ENCODE peak calls at places on chromosomes 2 and 18, in nine cellular contexts. One of them, this sample, is unnamed.

GRCh38 chr2:178804791-178805190 is 2.4 kb downstream of the TTN start:
- DNase-seq in sigmoid colon: no peak
- DNase-seq in tibial artery: no peak
- DNase-seq in AG10803: peak; percentile 5
- DNase-seq in neural crest cell: no peak
- DNase-seq in left lung: no peak
- DNase-seq in fibroblast of mammary gland: peak; percentile 26
- DNase-seq in heart left ventricle: no peak
- DNase-seq in uterus: no peak
- DNase-seq in this sample: peak; percentile 8

GRCh38 chr2:236319036-236319435 is 54.8 kb upstream of the ASB18 start:
- DNase-seq in sigmoid colon: no peak
- DNase-seq in tibial artery: no peak
- DNase-seq in AG10803: no peak
- DNase-seq in neural crest cell: no peak
- DNase-seq in left lung: no peak
- DNase-seq in fibroblast of mammary gland: no peak
- DNase-seq in heart left ventricle: no peak
- DNase-seq in uterus: no peak
- DNase-seq in this sample: no peak

GRCh38 chr2:72924353-72925240 is 7.3 kb downstream of the EMX1 start:
- DNase-seq in sigmoid colon: peak; percentile 53
- DNase-seq in tibial artery: no peak
- DNase-seq in AG10803: no peak
- DNase-seq in neural crest cell: no peak
- DNase-seq in left lung: no peak
- DNase-seq in fibroblast of mammary gland: no peak
- DNase-seq in heart left ventricle: no peak
- DNase-seq in uterus: peak; percentile 7
- DNase-seq in this sample: no peak

GRCh38 chr2:70927138-70927537 is 8.6 kb upstream of the ATP6V1B1 start:
- DNase-seq in sigmoid colon: no peak
- DNase-seq in tibial artery: no peak
- DNase-seq in AG10803: no peak
- DNase-seq in neural crest cell: no peak
- DNase-seq in left lung: no peak
- DNase-seq in fibroblast of mammary gland: no peak
- DNase-seq in heart left ventricle: no peak
- DNase-seq in uterus: no peak
- DNase-seq in this sample: no peak

GRCh38 chr2:181189932-181190331 is 209.5 kb downstream of the UBE2E3 start:
- DNase-seq in sigmoid colon: no peak
- DNase-seq in tibial artery: no peak
- DNase-seq in AG10803: no peak
- DNase-seq in neural crest cell: no peak
- DNase-seq in left lung: no peak
- DNase-seq in fibroblast of mammary gland: no peak
- DNase-seq in heart left ventricle: no peak
- DNase-seq in uterus: no peak
- DNase-seq in this sample: no peak

GRCh38 chr2:2750867-2751714 is 420.0 kb upstream of the MYT1L start:
- DNase-seq in sigmoid colon: no peak
- DNase-seq in tibial artery: no peak
- DNase-seq in AG10803: no peak
- DNase-seq in neural crest cell: no peak
- DNase-seq in left lung: no peak
- DNase-seq in fibroblast of mammary gland: no peak
- DNase-seq in heart left ventricle: no peak
- DNase-seq in uterus: no peak
- DNase-seq in this sample: no peak

GRCh38 chr2:230052299-230052698 is 16.4 kb downstream of the SLC16A14 start:
- DNase-seq in sigmoid colon: no peak
- DNase-seq in tibial artery: no peak
- DNase-seq in AG10803: no peak
- DNase-seq in neural crest cell: no peak
- DNase-seq in left lung: no peak
- DNase-seq in fibroblast of mammary gland: no peak
- DNase-seq in heart left ventricle: no peak
- DNase-seq in uterus: no peak
- DNase-seq in this sample: no peak

GRCh38 chr2:64989982-64990614 is 899 bp downstream of the SLC1A4 start:
- DNase-seq in sigmoid colon: no peak
- DNase-seq in tibial artery: peak; percentile 23
- DNase-seq in AG10803: no peak
- DNase-seq in neural crest cell: no peak
- DNase-seq in left lung: no peak
- DNase-seq in fibroblast of mammary gland: no peak
- DNase-seq in heart left ventricle: no peak
- DNase-seq in uterus: peak; percentile 22
- DNase-seq in this sample: no peak

GRCh38 chr18:3481696-3482210 is 31.8 kb downstream of the TGIF1 start:
- DNase-seq in sigmoid colon: no peak
- DNase-seq in tibial artery: no peak
- DNase-seq in AG10803: peak; percentile 16
- DNase-seq in neural crest cell: peak; percentile 29
- DNase-seq in left lung: no peak
- DNase-seq in fibroblast of mammary gland: peak; percentile 39
- DNase-seq in heart left ventricle: no peak
- DNase-seq in uterus: no peak
- DNase-seq in this sample: no peak

GRCh38 chr18:41642756-41643155 is 312.3 kb upstream of the PIK3C3 start:
- DNase-seq in sigmoid colon: no peak
- DNase-seq in tibial artery: no peak
- DNase-seq in AG10803: peak; percentile 4
- DNase-seq in neural crest cell: no peak
- DNase-seq in left lung: no peak
- DNase-seq in fibroblast of mammary gland: no peak
- DNase-seq in heart left ventricle: no peak
- DNase-seq in uterus: no peak
- DNase-seq in this sample: peak; percentile 1

GRCh38 chr18:48997985-48998831 is 47.4 kb upstream of the SMAD7 start:
- DNase-seq in sigmoid colon: peak; percentile 82
- DNase-seq in tibial artery: peak; percentile 86
- DNase-seq in AG10803: peak; percentile 97
- DNase-seq in neural crest cell: no peak
- DNase-seq in left lung: peak; percentile 79
- DNase-seq in fibroblast of mammary gland: peak; percentile 94
- DNase-seq in heart left ventricle: peak; percentile 80
- DNase-seq in uterus: peak; percentile 52
- DNase-seq in this sample: peak; percentile 97

GRCh38 chr2:98552499-98553179 is 55.7 kb downstream of the COA5 start:
- DNase-seq in sigmoid colon: no peak
- DNase-seq in tibial artery: peak; percentile 11
- DNase-seq in AG10803: peak; percentile 28
- DNase-seq in neural crest cell: no peak
- DNase-seq in left lung: no peak
- DNase-seq in fibroblast of mammary gland: peak; percentile 89
- DNase-seq in heart left ventricle: no peak
- DNase-seq in uterus: no peak
- DNase-seq in this sample: peak; percentile 87

GRCh38 chr2:212912445-212913103 is 238.8 kb downstream of the IKZF2 start:
- DNase-seq in sigmoid colon: no peak
- DNase-seq in tibial artery: no peak
- DNase-seq in AG10803: peak; percentile 76
- DNase-seq in neural crest cell: no peak
- DNase-seq in left lung: no peak
- DNase-seq in fibroblast of mammary gland: peak; percentile 81
- DNase-seq in heart left ventricle: no peak
- DNase-seq in uterus: no peak
- DNase-seq in this sample: peak; percentile 57

GRCh38 chr2:127604986-127605385 is 41.0 kb upstream of the GPR17 start:
- DNase-seq in sigmoid colon: peak; percentile 13
- DNase-seq in tibial artery: no peak
- DNase-seq in AG10803: no peak
- DNase-seq in neural crest cell: no peak
- DNase-seq in left lung: no peak
- DNase-seq in fibroblast of mammary gland: no peak
- DNase-seq in heart left ventricle: no peak
- DNase-seq in uterus: no peak
- DNase-seq in this sample: no peak

GRCh38 chr2:231163011-231163410 is 35.4 kb upstream of the ARMC9 start:
- DNase-seq in sigmoid colon: no peak
- DNase-seq in tibial artery: no peak
- DNase-seq in AG10803: no peak
- DNase-seq in neural crest cell: no peak
- DNase-seq in left lung: no peak
- DNase-seq in fibroblast of mammary gland: peak; percentile 21
- DNase-seq in heart left ventricle: no peak
- DNase-seq in uterus: no peak
- DNase-seq in this sample: no peak

GRCh38 chr18:45081579-45082181 is 401.0 kb downstream of the SETBP1 start:
- DNase-seq in sigmoid colon: no peak
- DNase-seq in tibial artery: no peak
- DNase-seq in AG10803: no peak
- DNase-seq in neural crest cell: no peak
- DNase-seq in left lung: no peak
- DNase-seq in fibroblast of mammary gland: peak; percentile 12
- DNase-seq in heart left ventricle: no peak
- DNase-seq in uterus: no peak
- DNase-seq in this sample: no peak

GRCh38 chr18:58202406-58202730 is 158.3 kb downstream of the NEDD4L start:
- DNase-seq in sigmoid colon: no peak
- DNase-seq in tibial artery: no peak
- DNase-seq in AG10803: peak; percentile 42
- DNase-seq in neural crest cell: no peak
- DNase-seq in left lung: no peak
- DNase-seq in fibroblast of mammary gland: no peak
- DNase-seq in heart left ventricle: no peak
- DNase-seq in uterus: peak; percentile 36
- DNase-seq in this sample: peak; percentile 80

GRCh38 chr2:158458617-158458920 is 1.8 kb downstream of the PKP4 start:
- DNase-seq in sigmoid colon: no peak
- DNase-seq in tibial artery: no peak
- DNase-seq in AG10803: no peak
- DNase-seq in neural crest cell: no peak
- DNase-seq in left lung: no peak
- DNase-seq in fibroblast of mammary gland: no peak
- DNase-seq in heart left ventricle: no peak
- DNase-seq in uterus: no peak
- DNase-seq in this sample: no peak

GRCh38 chr2:234293973-234294372 is 202.9 kb downstream of the ARL4C start:
- DNase-seq in sigmoid colon: no peak
- DNase-seq in tibial artery: no peak
- DNase-seq in AG10803: no peak
- DNase-seq in neural crest cell: no peak
- DNase-seq in left lung: no peak
- DNase-seq in fibroblast of mammary gland: no peak
- DNase-seq in heart left ventricle: no peak
- DNase-seq in uterus: no peak
- DNase-seq in this sample: no peak

GRCh38 chr2:169360984-169361705 is 1.2 kb downstream of the LRP2 start:
- DNase-seq in sigmoid colon: no peak
- DNase-seq in tibial artery: no peak
- DNase-seq in AG10803: no peak
- DNase-seq in neural crest cell: peak; percentile 43
- DNase-seq in left lung: no peak
- DNase-seq in fibroblast of mammary gland: no peak
- DNase-seq in heart left ventricle: no peak
- DNase-seq in uterus: no peak
- DNase-seq in this sample: no peak
- TF ChIP-seq CTCF in sigmoid colon: no peak
- TF ChIP-seq CTCF in tibial artery: no peak
- TF ChIP-seq CTCF in AG10803: no peak
- TF ChIP-seq CTCF in neural crest cell: no peak
- TF ChIP-seq CTCF in left lung: no peak
- TF ChIP-seq CTCF in fibroblast of mammary gland: no peak
- TF ChIP-seq CTCF in heart left ventricle: no peak
- TF ChIP-seq CTCF in uterus: no peak
- TF ChIP-seq CTCF in this sample: no peak

GRCh38 chr2:49971453-49971852 is 817.1 kb upstream of the FSHR start:
- DNase-seq in sigmoid colon: no peak
- DNase-seq in tibial artery: no peak
- DNase-seq in AG10803: no peak
- DNase-seq in neural crest cell: no peak
- DNase-seq in left lung: no peak
- DNase-seq in fibroblast of mammary gland: no peak
- DNase-seq in heart left ventricle: no peak
- DNase-seq in uterus: no peak
- DNase-seq in this sample: no peak
- TF ChIP-seq CTCF in sigmoid colon: no peak
- TF ChIP-seq CTCF in tibial artery: no peak
- TF ChIP-seq CTCF in AG10803: no peak
- TF ChIP-seq CTCF in neural crest cell: no peak
- TF ChIP-seq CTCF in left lung: no peak
- TF ChIP-seq CTCF in fibroblast of mammary gland: no peak
- TF ChIP-seq CTCF in heart left ventricle: no peak
- TF ChIP-seq CTCF in uterus: no peak
- TF ChIP-seq CTCF in this sample: no peak

DNA sequence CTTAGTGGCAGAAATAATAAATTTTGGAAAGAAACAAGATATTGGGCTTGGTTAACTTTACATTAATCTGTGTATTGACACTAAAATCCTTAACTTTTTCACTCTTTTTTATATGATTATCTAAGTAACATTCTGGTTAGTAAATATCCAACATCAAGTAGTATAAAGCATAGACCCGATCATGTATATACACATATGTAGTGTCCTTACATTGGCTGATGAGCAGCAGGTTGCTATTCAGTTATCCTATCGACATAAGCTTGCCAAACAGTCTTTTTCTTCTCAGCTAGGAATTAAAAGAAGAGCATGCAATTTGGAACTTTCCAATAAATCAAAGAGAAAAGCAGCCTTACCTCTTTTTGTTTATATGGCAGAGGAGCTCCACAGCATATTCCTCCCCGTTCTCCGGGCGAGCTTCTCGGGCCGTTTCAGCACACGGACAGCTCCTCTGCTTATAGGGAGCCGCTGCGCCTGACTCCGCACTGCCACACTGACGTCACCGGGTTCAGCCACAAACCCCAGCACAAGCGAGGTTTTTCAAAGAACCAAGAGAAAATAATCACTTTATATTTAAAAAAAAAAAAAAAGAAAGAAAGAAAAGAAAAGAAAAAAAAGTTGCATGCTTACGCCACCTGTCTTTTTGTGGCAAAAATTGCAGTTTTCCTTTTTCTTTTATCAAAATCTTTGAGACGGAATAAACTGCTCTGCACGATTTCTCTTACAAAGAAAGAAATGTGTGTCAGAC is at the start of gene SCG2:
- DNase-seq in sigmoid colon: peak; percentile 80
- DNase-seq in tibial artery: peak; percentile 74
- DNase-seq in AG10803: peak; percentile 85
- DNase-seq in neural crest cell: peak; percentile 59
- DNase-seq in left lung: peak; percentile 82
- DNase-seq in fibroblast of mammary gland: peak; percentile 91
- DNase-seq in heart left ventricle: peak; percentile 66
- DNase-seq in uterus: peak; percentile 63
- DNase-seq in this sample: peak; percentile 89
- TF ChIP-seq CTCF in sigmoid colon: no peak
- TF ChIP-seq CTCF in tibial artery: peak; percentile 20
- TF ChIP-seq CTCF in AG10803: peak; percentile 50
- TF ChIP-seq CTCF in neural crest cell: peak; percentile 61
- TF ChIP-seq CTCF in left lung: no peak
- TF ChIP-seq CTCF in fibroblast of mammary gland: peak; percentile 31
- TF ChIP-seq CTCF in heart left ventricle: no peak
- TF ChIP-seq CTCF in uterus: peak; percentile 30
- TF ChIP-seq CTCF in this sample: peak; percentile 80

DNA sequence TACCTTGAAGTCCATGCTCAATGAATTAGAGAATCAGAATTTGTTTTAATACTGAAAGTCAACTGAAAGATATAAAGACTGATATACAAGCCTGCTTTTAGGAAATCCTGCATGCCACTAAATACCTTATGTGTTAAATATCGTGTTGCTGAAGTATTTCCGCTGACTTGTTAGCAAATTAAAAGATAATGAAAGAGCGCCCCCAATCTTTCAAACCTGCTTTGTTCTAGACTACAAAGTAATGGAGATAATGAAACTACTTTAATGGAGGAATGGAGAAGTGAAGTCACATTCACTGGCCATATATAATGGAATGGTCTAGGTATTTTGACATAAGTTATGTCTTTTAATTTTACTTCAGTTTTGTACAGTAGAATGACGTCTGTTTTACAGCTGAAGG is 95.7 kb downstream of the ASXL3 start:
- DNase-seq in sigmoid colon: no peak
- DNase-seq in tibial artery: no peak
- DNase-seq in AG10803: no peak
- DNase-seq in neural crest cell: no peak
- DNase-seq in left lung: no peak
- DNase-seq in fibroblast of mammary gland: peak; percentile 3
- DNase-seq in heart left ventricle: no peak
- DNase-seq in uterus: no peak
- DNase-seq in this sample: no peak
- TF ChIP-seq CTCF in sigmoid colon: no peak
- TF ChIP-seq CTCF in tibial artery: no peak
- TF ChIP-seq CTCF in AG10803: no peak
- TF ChIP-seq CTCF in neural crest cell: no peak
- TF ChIP-seq CTCF in left lung: no peak
- TF ChIP-seq CTCF in fibroblast of mammary gland: no peak
- TF ChIP-seq CTCF in heart left ventricle: no peak
- TF ChIP-seq CTCF in uterus: no peak
- TF ChIP-seq CTCF in this sample: no peak